ENCODE peak calls at places on chromosomes 11 and 22, in seven cellular contexts. D is fibroblast of lung, G is HepG2, T is endothelial cell of umbilical vein, L is mammary epithelial cell, O is HCT116, Z is PC-3. X is an unnamed sample. For H3K4me1, the result is how much of the 10 kb centered on the place peaks cover.

GRCh38 chr22:37203354-37204044 is 8.8 kb downstream of the SSTR3 start:
- DNase-seq in D (no peak), G (no peak), T (no peak), L (no peak), O (no peak), Z (no peak), X (no peak)

GRCh38 chr11:131408011-131408640 is 37.7 kb downstream of the NTM start:
- DNase-seq in D (peak), G (peak), T (no peak), L (peak), O (no peak), Z (peak), X (peak)

GRCh38 chr11:34318111-34319037 is 39.4 kb downstream of the ABTB2 start:
- DNase-seq in D (peak), G (peak), T (no peak), L (peak), O (no peak), Z (peak), X (peak)

GRCh38 chr11:9726313-9727022 is 62.6 kb downstream of the SWAP70 start:
- DNase-seq in D (peak), G (peak), T (peak), L (peak), O (peak), Z (peak), X (peak)

GRCh38 chr22:44357962-44358553 is 45.3 kb upstream of the SHISAL1 start:
- DNase-seq in D (peak), G (no peak), T (no peak), L (no peak), O (no peak), Z (no peak), X (no peak)

GRCh38 chr11:111387318-111387863 is 8.3 kb upstream of the POU2AF1 start:
- DNase-seq in D (no peak), G (no peak), T (no peak), L (no peak), O (no peak), Z (no peak), X (no peak)

GRCh38 chr11:3188496-3189192 is 23.5 kb upstream of the OSBPL5 start:
- DNase-seq in D (peak), G (no peak), T (no peak), L (no peak), O (no peak), Z (no peak), X (no peak)

GRCh38 chr11:82546556-82547162 is 187.0 kb downstream of the FAM181B start:
- DNase-seq in D (no peak), G (no peak), T (no peak), L (no peak), O (no peak), Z (no peak), X (no peak)

GRCh38 chr22:36055376-36056310 is 27.0 kb upstream of the RBFOX2 start:
- DNase-seq in D (peak), G (no peak), T (no peak), L (no peak), O (no peak), Z (no peak), X (no peak)

GRCh38 chr11:34464591-34465036 is 25.9 kb downstream of the CAT start:
- DNase-seq in D (peak), G (no peak), T (no peak), L (no peak), O (no peak), Z (no peak), X (no peak)

GRCh38 chr22:32591620-32592019 is 117.0 kb downstream of the FBXO7 start:
- DNase-seq in D (peak), G (no peak), T (no peak), L (no peak), O (no peak), Z (no peak), X (no peak)

GRCh38 chr22:35728639-35729308 is 11.1 kb downstream of the APOL5 start:
- DNase-seq in D (no peak), G (no peak), T (no peak), L (peak), O (no peak), Z (peak), X (peak)

GRCh38 chr11:59400461-59401261 is 25.6 kb downstream of the OR5A2 start:
- DNase-seq in D (no peak), G (no peak), T (no peak), L (no peak), O (no peak), Z (no peak), X (no peak)

GRCh38 chr11:96329855-96330510 is 13.0 kb downstream of the MAML2 start:
- DNase-seq in D (peak), G (no peak), T (no peak), L (no peak), O (no peak), Z (no peak), X (no peak)

GRCh38 chr11:77361184-77361583 is 59.7 kb upstream of the GDPD4 start:
- DNase-seq in D (peak), G (no peak), T (no peak), L (peak), O (no peak), Z (no peak), X (no peak)

GRCh38 chr22:49179175-49179574 is 648.5 kb downstream of the BRD1 start:
- DNase-seq in D (no peak), G (no peak), T (no peak), L (no peak), O (no peak), Z (no peak), X (no peak)

GRCh38 chr11:93073026-93073425 is 103.6 kb downstream of the MTNR1B start:
- DNase-seq in D (no peak), G (no peak), T (no peak), L (no peak), O (no peak), Z (peak), X (no peak)

GRCh38 chr11:7592706-7593105 is 78.9 kb downstream of the PPFIBP2 start:
- DNase-seq in D (no peak), G (no peak), T (no peak), L (peak), O (no peak), Z (peak), X (peak)

GRCh38 chr11:11657101-11657935 is 35.5 kb upstream of the GALNT18 start:
- DNase-seq in D (no peak), G (no peak), T (peak), L (no peak), O (no peak), Z (no peak), X (no peak)

GRCh38 chr11:13963949-13964770 is 1.6 kb downstream of the SPON1 start:
- DNase-seq in D (no peak), G (no peak), T (no peak), L (no peak), O (no peak), Z (peak), X (no peak)

GRCh38 chr22:37499789-37500188 is 13.6 kb upstream of the MFNG start:
- DNase-seq in D (no peak), G (no peak), T (no peak), L (no peak), O (no peak), Z (no peak), X (no peak)

GRCh38 chr11:62921573-62922188 is 518 bp upstream of the CHRM1 start:
- DNase-seq in D (no peak), G (no peak), T (no peak), L (no peak), O (no peak), Z (peak), X (peak)

GRCh38 chr11:58024601-58025091 is 965 bp downstream of the OR9Q1 start:
- DNase-seq in D (peak), G (no peak), T (peak), L (no peak), O (no peak), Z (no peak), X (no peak)

GRCh38 chr11:38159038-38159437 is 1561.0 kb upstream of the RAG2 start:
- DNase-seq in D (no peak), G (no peak), T (no peak), L (no peak), O (no peak), Z (no peak), X (no peak)

GRCh38 chr11:120137611-120138521 is at the start of gene TRIM29:
- DNase-seq in D (no peak), G (no peak), T (no peak), L (peak), O (no peak), Z (peak), X (peak)

GRCh38 chr11:87422566-87422965 is 384.8 kb downstream of the TMEM135 start:
- DNase-seq in D (peak), G (no peak), T (no peak), L (peak), O (no peak), Z (peak), X (no peak)

GRCh38 chr11:118462178-118462577 is 25.9 kb downstream of the KMT2A start:
- DNase-seq in D (no peak), G (no peak), T (no peak), L (no peak), O (no peak), Z (no peak), X (no peak)

GRCh38 chr11:86396403-86396802 is 21.7 kb downstream of the CCDC81 start:
- DNase-seq in D (peak), G (no peak), T (peak), L (peak), O (no peak), Z (peak), X (no peak)

DNA sequence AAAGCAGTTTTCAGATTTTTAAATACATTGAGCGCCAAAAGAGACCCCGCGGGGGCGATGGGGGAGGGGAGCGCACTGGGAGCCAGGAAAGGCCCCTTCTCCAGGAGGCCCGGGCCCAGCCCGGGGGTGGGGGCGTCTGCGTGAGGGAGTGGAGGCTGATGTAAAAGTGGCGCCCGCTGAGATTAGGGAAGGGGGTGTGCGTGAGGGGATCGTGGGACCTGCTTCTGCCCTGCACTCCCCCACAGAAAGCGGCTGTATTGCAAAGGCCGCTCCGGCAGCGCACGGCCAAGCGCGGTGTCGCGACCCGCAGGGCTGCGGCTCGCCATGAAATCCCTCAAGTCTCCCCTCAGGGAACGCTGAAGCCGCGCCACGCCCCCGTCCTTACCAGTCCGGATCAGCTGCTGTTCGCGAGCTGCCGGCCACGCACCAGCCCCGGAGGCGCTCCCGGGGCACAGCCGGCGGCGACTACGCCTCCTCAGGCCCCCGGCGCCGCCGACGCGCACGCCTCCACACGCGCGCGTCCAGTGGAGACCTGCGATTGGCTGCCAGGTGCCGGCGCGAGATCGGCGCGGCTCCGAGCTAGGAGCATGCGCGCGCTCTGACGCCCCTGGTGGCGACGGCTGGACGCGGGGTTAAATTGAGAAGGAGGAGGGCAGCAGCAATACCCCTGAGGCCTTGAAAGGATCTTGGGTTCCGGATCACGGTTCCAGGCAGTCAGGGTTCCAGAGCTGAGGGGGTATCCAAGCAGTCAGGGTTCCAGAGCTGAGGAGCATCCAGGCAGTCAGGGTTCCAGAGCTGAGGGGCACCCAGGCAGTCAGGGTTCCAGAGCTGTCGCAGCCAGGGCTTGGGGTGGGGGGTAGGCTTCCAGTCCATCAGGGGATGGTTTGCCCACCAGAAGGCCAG is at the start of gene ZNF280B:
- DNase-seq in D (peak), G (peak), T (peak), L (peak), O (peak), Z (peak), X (peak)
- H3K4me1 ChIP-seq in D (under half), G (under half), T (under half), L (under half), O (under half), Z (under half), X (under half)

GRCh38 chr22:24219750-24220149 is 25.1 kb downstream of the GGT5 start:
- DNase-seq in D (no peak), G (no peak), T (no peak), L (no peak), O (no peak), Z (no peak), X (no peak)

GRCh38 chr22:24217384-24217783 is 27.5 kb downstream of the GGT5 start:
- DNase-seq in D (no peak), G (no peak), T (no peak), L (no peak), O (no peak), Z (no peak), X (no peak)

GRCh38 chr22:24214467-24215285 is 30.2 kb downstream of the GGT5 start:
- DNase-seq in D (no peak), G (no peak), T (no peak), L (no peak), O (no peak), Z (no peak), X (no peak)

DNA sequence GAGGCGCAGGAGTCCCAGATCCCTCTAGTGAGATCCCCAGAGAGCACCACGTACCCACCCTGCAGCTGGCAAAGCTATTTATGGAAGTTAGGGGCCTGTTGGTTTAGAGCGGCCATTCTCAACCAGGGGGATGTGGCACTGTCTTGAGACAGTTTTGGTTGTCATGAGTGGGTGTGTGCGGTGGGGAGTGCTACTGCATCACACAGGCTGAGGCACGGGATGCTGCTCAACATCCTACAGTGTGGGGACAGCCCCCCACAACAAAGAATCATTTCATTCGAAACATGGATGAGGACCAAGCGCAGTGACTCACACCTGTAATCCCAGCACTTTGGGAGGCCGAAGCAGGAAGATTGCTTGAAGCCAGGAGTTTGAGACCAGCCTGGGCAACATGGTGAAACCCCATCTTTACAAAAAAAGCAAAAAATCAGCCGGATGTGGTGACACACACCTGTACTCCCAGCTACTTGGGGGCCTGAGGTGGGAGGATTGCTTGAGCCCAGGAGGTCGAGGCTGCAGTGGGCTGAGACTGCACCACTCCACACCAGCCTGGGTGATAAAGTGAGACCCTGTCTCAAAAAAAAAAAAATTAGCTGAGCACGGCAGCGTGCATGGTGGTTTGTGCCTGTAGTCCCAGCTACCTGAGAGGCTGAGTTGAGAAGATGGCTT is 28.2 kb downstream of the GGT5 start:
- DNase-seq in D (no peak), G (no peak), T (no peak), L (no peak), O (no peak), Z (no peak), X (no peak)
- H2AFZ ChIP-seq in D (no peak), G (no peak), T (no peak), L (no peak), O (no peak), Z (no peak), X (no peak)

DNA sequence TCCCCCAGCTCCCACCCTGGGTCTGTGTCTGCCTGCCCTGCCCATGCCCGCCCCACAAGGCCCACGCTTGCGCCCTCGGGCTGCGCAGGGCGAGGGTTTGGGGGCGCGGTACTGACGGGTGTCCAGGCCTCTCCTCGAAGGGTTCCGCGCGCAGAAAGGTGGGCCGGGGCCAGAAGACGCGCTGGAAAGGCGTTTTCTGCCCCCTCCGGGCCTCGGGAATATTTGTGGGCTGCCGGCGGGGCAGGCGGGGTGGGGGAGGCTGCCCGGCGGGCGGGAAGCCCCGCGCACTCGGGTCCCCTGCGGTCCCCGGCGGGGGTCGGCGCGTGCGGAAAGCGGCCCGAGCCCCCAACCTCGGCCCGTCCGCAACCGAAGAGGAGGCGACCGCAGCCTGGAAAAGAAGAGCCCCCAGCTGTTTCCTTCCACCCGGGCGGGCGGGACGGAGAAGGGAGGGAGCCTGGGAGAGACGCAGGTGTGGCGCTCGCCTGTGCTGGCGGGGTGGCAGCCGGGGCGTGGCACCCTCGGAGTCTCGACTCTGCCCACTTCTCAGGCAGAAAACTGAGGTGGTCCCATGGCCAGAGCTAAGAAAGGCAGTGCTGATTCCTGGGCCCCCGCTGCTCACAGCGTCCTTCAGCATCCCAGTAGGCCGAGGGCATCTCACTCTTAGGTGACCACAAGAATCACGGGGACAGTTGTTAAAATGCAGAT is 59.0 kb downstream of the THAP12 start:
- DNase-seq in D (no peak), G (no peak), T (no peak), L (no peak), O (no peak), Z (no peak), X (no peak)
- TF ChIP-seq EZH2 in D (no peak), G (no peak), T (peak), L (no peak), O (no peak), Z (no peak), X (no peak)

GRCh38 chr11:124758355-124759267 is 3.5 kb downstream of the ESAM start:
- DNase-seq in D (peak), G (peak), T (peak), L (peak), O (peak), Z (peak), X (no peak)
- H3K4me1 ChIP-seq in D (under half), G (half or more), T (half or more), L (under half), O (under half), Z (under half), X (under half)

GRCh38 chr22:30209642-30210041 is 36.9 kb downstream of the LIF start:
- DNase-seq in D (no peak), G (no peak), T (no peak), L (no peak), O (no peak), Z (no peak), X (no peak)
- H2AFZ ChIP-seq in D (no peak), G (no peak), T (no peak), L (no peak), O (no peak), Z (no peak), X (no peak)

GRCh38 chr22:29718949-29719893 is 582 bp upstream of the CABP7 start:
- DNase-seq in D (no peak), G (no peak), T (no peak), L (no peak), O (no peak), Z (no peak), X (no peak)
- TF ChIP-seq EZH2 in D (peak), G (no peak), T (peak), L (peak), O (no peak), Z (no peak), X (peak)

X was measured in PC-9.